ENCODE peak calls at places on chromosomes 1 and 21, in nine cellular contexts. C is right cardiac atrium; I is body of pancreas; E is heart right ventricle; W is pancreas; U is lower lobe of right lung; J is heart left ventricle; O is left lung; T is CD4-positive, CD25-positive, alpha-beta regulatory T cell. F is an unnamed sample.
A peak's percentile ranks its signal among the peaks of the same experiment; 100 is the strongest.

GRCh38 chr1:29237906-29238600 is 1.7 kb downstream of the PTPRU start:
- ATAC-seq in C (peak; percentile 32), I (peak; percentile 15), E (peak; percentile 22), W (peak; percentile 22), U (peak; percentile 37), J (peak; percentile 38), O (peak; percentile 39), T (no peak), F (peak; percentile 32)

GRCh38 chr1:115828101-115829022 is 12.6 kb downstream of the NHLH2 start:
- ATAC-seq in C (peak; percentile 78), I (peak; percentile 74), E (peak; percentile 64), W (peak; percentile 80), U (peak; percentile 67), J (peak; percentile 69), O (peak; percentile 80), T (no peak), F (peak; percentile 60)

GRCh38 chr1:198088360-198089071 is 68.3 kb upstream of the NEK7 start:
- ATAC-seq in C (peak; percentile 50), I (no peak), E (no peak), W (peak; percentile 54), U (peak; percentile 85), J (peak; percentile 56), O (peak; percentile 95), T (no peak), F (no peak)

GRCh38 chr1:219081943-219082925 is 91.4 kb upstream of the LYPLAL1 start:
- ATAC-seq in C (no peak), I (no peak), E (no peak), W (no peak), U (no peak), J (no peak), O (peak; percentile 27), T (no peak), F (no peak)

GRCh38 chr1:14970115-14970798 is 183.3 kb upstream of the TMEM51 start:
- ATAC-seq in C (peak; percentile 36), I (peak; percentile 50), E (peak; percentile 33), W (peak; percentile 70), U (peak; percentile 46), J (peak; percentile 29), O (peak; percentile 38), T (no peak), F (peak; percentile 39)

GRCh38 chr1:116514708-116515525 is 55.9 kb downstream of the CD58 start:
- ATAC-seq in C (no peak), I (no peak), E (peak; percentile 23), W (no peak), U (peak; percentile 78), J (peak; percentile 17), O (peak; percentile 51), T (peak; percentile 67), F (no peak)

GRCh38 chr21:44764319-44765230 is 37.0 kb downstream of the UBE2G2 start:
- ATAC-seq in C (peak; percentile 4), I (no peak), E (no peak), W (no peak), U (no peak), J (no peak), O (no peak), T (no peak), F (no peak)

GRCh38 chr1:219568728-219569127 is 44.2 kb downstream of the ZC3H11B start:
- ATAC-seq in C (no peak), I (no peak), E (no peak), W (no peak), U (no peak), J (no peak), O (no peak), T (no peak), F (no peak)

GRCh38 chr1:165898837-165899236 is 71.4 kb downstream of the UCK2 start:
- ATAC-seq in C (peak; percentile 34), I (no peak), E (peak; percentile 58), W (no peak), U (peak; percentile 74), J (peak; percentile 73), O (peak; percentile 76), T (no peak), F (peak; percentile 69)

GRCh38 chr1:204426474-204426873 is 14.9 kb upstream of the PPP1R15B start:
- ATAC-seq in C (no peak), I (no peak), E (no peak), W (no peak), U (no peak), J (no peak), O (no peak), T (no peak), F (no peak)

GRCh38 chr1:228903573-228904122 is 168.4 kb downstream of the RHOU start:
- ATAC-seq in C (no peak), I (no peak), E (peak; percentile 5), W (peak; percentile 3), U (no peak), J (peak; percentile 50), O (no peak), T (no peak), F (no peak)

GRCh38 chr1:107464827-107465226 is 324.0 kb downstream of the NTNG1 start:
- ATAC-seq in C (no peak), I (no peak), E (no peak), W (no peak), U (no peak), J (no peak), O (no peak), T (no peak), F (no peak)

GRCh38 chr1:53417003-53417402 is 42.2 kb upstream of the DMRTB1 start:
- ATAC-seq in C (no peak), I (no peak), E (no peak), W (no peak), U (no peak), J (no peak), O (no peak), T (no peak), F (no peak)

GRCh38 chr1:157399343-157399983 is 152.9 kb downstream of the FCRL5 start:
- ATAC-seq in C (no peak), I (no peak), E (no peak), W (no peak), U (no peak), J (no peak), O (no peak), T (no peak), F (no peak)

DNA sequence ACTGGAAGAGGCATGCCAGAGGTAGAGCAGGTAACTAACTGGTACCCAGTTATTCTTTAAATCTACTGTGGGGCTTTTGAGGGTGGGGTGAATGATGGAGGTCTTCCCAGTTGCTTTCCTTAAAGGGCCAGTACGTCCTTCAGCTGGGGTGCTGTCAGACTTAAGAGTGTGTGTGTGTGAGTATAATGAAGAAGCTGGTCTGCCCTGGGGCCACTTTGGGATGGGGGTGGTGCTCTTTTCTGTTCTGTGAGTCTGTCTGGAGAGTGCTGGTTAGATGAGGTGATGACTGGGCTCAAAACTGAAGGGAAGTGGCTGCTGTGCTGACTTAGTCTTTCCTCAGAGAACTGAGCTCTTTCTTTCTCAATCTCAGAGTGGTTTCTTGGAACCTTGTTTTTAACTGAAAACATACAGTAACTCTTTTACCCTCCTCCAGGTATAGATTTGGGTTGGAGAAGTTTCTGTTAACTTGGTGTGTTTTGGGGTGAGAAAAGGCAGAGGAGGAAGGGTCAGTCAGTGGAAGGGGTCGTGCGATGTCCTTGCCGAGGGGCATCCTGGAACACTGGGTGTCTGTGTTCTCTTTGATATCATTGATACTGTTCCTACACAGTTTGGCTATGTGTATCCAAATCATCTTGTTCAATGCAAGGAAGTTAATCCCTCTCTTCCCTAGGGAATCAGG is 746 bp downstream of the MACF1 start:
- ATAC-seq in C (peak; percentile 76), I (peak; percentile 25), E (peak; percentile 78), W (peak; percentile 57), U (peak; percentile 87), J (peak; percentile 75), O (peak; percentile 84), T (peak; percentile 84), F (peak; percentile 66)
- H3K4me3 ChIP-seq in C (peak overlapping the region; percentile 80), I (no peak overlapping the region), E (peak overlapping the region; percentile 69), W (no peak overlapping the region), U (peak overlapping the region; percentile 38), J (peak overlapping the region; percentile 72), O (peak overlapping the region; percentile 37), T (peak overlapping the region; percentile 93), F (peak overlapping the region; percentile 48)

DNA sequence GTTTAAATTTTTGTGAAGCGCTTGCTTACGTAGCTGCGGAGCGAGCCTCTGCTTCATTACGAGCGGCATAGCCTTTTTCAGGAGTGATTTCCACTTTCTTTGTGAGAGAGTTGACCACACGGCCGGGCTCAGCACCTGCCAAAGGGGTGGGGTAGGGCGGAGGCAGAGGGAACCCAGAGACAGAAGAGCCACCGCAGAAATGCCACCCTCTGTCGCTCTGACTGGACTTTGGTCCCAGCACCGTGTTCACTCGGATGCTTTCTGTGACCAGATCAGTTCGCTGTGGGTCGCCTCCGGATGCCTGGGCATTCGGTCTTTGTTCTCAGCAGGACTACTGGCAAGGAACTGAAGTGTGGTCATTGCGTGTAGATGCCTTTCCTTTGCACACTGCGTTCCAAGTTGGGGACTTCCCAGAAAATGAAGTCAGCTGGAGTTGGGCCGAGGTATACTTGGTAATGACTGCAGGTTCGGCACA is 897 bp downstream of the CHODL start:
- ATAC-seq in C (peak; percentile 55), I (peak; percentile 27), E (no peak), W (peak; percentile 40), U (peak; percentile 42), J (no peak), O (peak; percentile 44), T (no peak), F (peak; percentile 34)
- H3K4me3 ChIP-seq in C (peak overlapping the region; percentile 8), I (no peak overlapping the region), E (peak overlapping the region; percentile 47), W (peak overlapping the region; percentile 13), U (peak overlapping the region; percentile 43), J (peak overlapping the region; percentile 53), O (peak overlapping the region; percentile 20), T (no peak overlapping the region), F (no peak overlapping the region)

GRCh38 chr1:37001697-37002096 is 32.6 kb downstream of the GRIK3 start:
- ATAC-seq in C (no peak), I (no peak), E (no peak), W (no peak), U (no peak), J (no peak), O (no peak), T (no peak), F (no peak)
- H3K4me3 ChIP-seq in C (no peak overlapping the region), I (no peak overlapping the region), E (no peak overlapping the region), W (no peak overlapping the region), U (no peak overlapping the region), J (no peak overlapping the region), O (no peak overlapping the region), T (no peak overlapping the region), F (no peak overlapping the region)

GRCh38 chr1:214549604-214550338 is 1.6 kb downstream of the PTPN14 start:
- ATAC-seq in C (no peak), I (no peak), E (no peak), W (no peak), U (no peak), J (no peak), O (no peak), T (no peak), F (no peak)
- H3K4me3 ChIP-seq in C (peak overlapping the region; percentile 89), I (no peak overlapping the region), E (peak overlapping the region; percentile 89), W (no peak overlapping the region), U (peak overlapping the region; percentile 83), J (peak overlapping the region; percentile 91), O (peak overlapping the region; percentile 56), T (no peak overlapping the region), F (peak overlapping the region; percentile 82)